ENCODE peak calls at places on chromosome 9, in seven cellular contexts. I is transverse colon; U is hippocampal formation; K is NCI-H2029; C is RKO; X is CD4-positive, alpha-beta T cell; G is head of caudate nucleus. L is an unnamed sample.
A peak's percentile ranks its signal among the peaks of the same experiment; 100 is the strongest.

GRCh38 chr9:114163517-114163924 is 8.2 kb downstream of the COL27A1 start:
- DNase-seq in X (no peak), I (no peak), K (no peak), C (no peak), U (no peak), G (no peak), L (no peak)

GRCh38 chr9:74220327-74220726 is 276.8 kb upstream of the RORB start:
- DNase-seq in C (no peak), G (no peak), X (no peak), U (no peak), I (no peak), K (no peak), L (no peak)

GRCh38 chr9:77892171-77892570 is 139.4 kb downstream of the GNAQ start:
- DNase-seq in G (no peak), U (no peak), I (no peak), K (no peak), C (no peak), X (no peak), L (no peak)

GRCh38 chr9:124008307-124008854 is 3.2 kb upstream of the LHX2 start:
- DNase-seq in G (no peak), I (no peak), K (peak; percentile 34), C (no peak), U (no peak), X (no peak), L (no peak)

GRCh38 chr9:138009456-138010273 is 132.1 kb downstream of the CACNA1B start:
- DNase-seq in G (peak; percentile 6), I (no peak), X (no peak), C (no peak), U (no peak), K (no peak), L (no peak)

GRCh38 chr9:131214457-131214856 is 61.9 kb downstream of the FAM78A start:
- DNase-seq in X (no peak), U (peak; percentile 33), C (no peak), K (no peak), G (no peak), I (no peak), L (no peak)

GRCh38 chr9:134495881-134496412 is 145.7 kb upstream of the COL5A1 start:
- DNase-seq in K (no peak), U (no peak), G (no peak), X (no peak), I (peak; percentile 1), C (no peak), L (no peak)

GRCh38 chr9:134321957-134322741 is 4.1 kb upstream of the RXRA start:
- DNase-seq in G (no peak), C (no peak), I (peak; percentile 65), U (no peak), X (no peak), K (no peak), L (no peak)

GRCh38 chr9:17134843-17135577 is at the start of gene CNTLN:
- DNase-seq in X (peak; percentile 4), K (peak; percentile 58), C (peak; percentile 91), U (peak; percentile 62), I (peak; percentile 93), G (peak; percentile 94), L (no peak)

GRCh38 chr9:136769710-136770191 is 5.4 kb upstream of the LCN15 start:
- DNase-seq in C (no peak), K (no peak), X (peak; percentile 34), U (no peak), I (peak; percentile 60), G (peak; percentile 54), L (no peak)

GRCh38 chr9:110538169-110538568 is 41.4 kb downstream of the SVEP1 start:
- DNase-seq in I (no peak), C (no peak), K (no peak), U (no peak), X (no peak), G (no peak), L (no peak)

GRCh38 chr9:91197232-91198181 is 164.2 kb downstream of the AUH start:
- DNase-seq in K (no peak), I (peak; percentile 85), X (no peak), C (peak; percentile 80), G (peak; percentile 47), U (peak; percentile 20), L (peak; percentile 19)

GRCh38 chr9:135787776-135788575 is 86.0 kb downstream of the KCNT1 start:
- DNase-seq in C (no peak), I (no peak), K (no peak), X (no peak), G (no peak), U (no peak), L (no peak)

GRCh38 chr9:34403554-34404380 is 27.1 kb upstream of the MYORG start:
- DNase-seq in G (peak; percentile 87), C (peak; percentile 74), X (peak; percentile 48), K (peak; percentile 52), I (peak; percentile 71), U (peak; percentile 40), L (peak; percentile 15)

GRCh38 chr9:70859694-70860093 is 261.7 kb downstream of the TRPM3 start:
- DNase-seq in I (no peak), C (no peak), G (no peak), U (no peak), X (no peak), K (no peak), L (no peak)

GRCh38 chr9:83582026-83582425 is 40.9 kb upstream of the IDNK start:
- DNase-seq in I (no peak), C (no peak), G (no peak), U (no peak), K (no peak), X (no peak), L (no peak)

GRCh38 chr9:38227656-38228055 is 158.6 kb upstream of the SHB start:
- DNase-seq in C (no peak), I (no peak), G (no peak), U (no peak), K (no peak), X (no peak), L (no peak)

GRCh38 chr9:30484690-30485089 is 1899.8 kb upstream of the ACO1 start:
- DNase-seq in I (no peak), G (no peak), K (no peak), U (no peak), C (no peak), X (no peak), L (no peak)

GRCh38 chr9:4269872-4270271 is 30.0 kb downstream of the GLIS3 start:
- DNase-seq in X (no peak), K (no peak), I (no peak), U (no peak), C (no peak), G (no peak), L (no peak)

GRCh38 chr9:88322906-88323566 is 65.2 kb upstream of the SPIN1 start:
- DNase-seq in G (no peak), X (peak; percentile 25), C (no peak), U (no peak), I (peak; percentile 26), K (no peak), L (peak; percentile 26)

GRCh38 chr9:133874061-133874638 is 118.0 kb downstream of the VAV2 start:
- DNase-seq in I (no peak), U (no peak), X (no peak), K (no peak), C (peak; percentile 35), G (no peak), L (no peak)

GRCh38 chr9:81456431-81456970 is 232.8 kb downstream of the TLE1 start:
- DNase-seq in I (no peak), C (no peak), K (no peak), G (no peak), X (no peak), U (no peak), L (no peak)

GRCh38 chr9:82553654-82554366 is 509.1 kb downstream of the RASEF start:
- DNase-seq in X (no peak), I (no peak), K (no peak), U (no peak), G (no peak), C (peak; percentile 28), L (no peak)

GRCh38 chr9:125525846-125526619 is 181.0 kb downstream of the MAPKAP1 start:
- DNase-seq in X (no peak), G (no peak), K (peak; percentile 83), U (no peak), I (no peak), C (no peak), L (no peak)

GRCh38 chr9:93673271-93673843 is 97.0 kb downstream of the PHF2 start:
- DNase-seq in U (no peak), C (peak; percentile 37), X (no peak), I (peak; percentile 4), G (peak; percentile 12), K (peak; percentile 60), L (no peak)

GRCh38 chr9:109012009-109012875 is 1.1 kb downstream of the CTNNAL1 start:
- DNase-seq in X (peak; percentile 40), I (peak; percentile 54), K (no peak), G (peak; percentile 81), U (peak; percentile 62), C (peak; percentile 97), L (peak; percentile 36)

GRCh38 chr9:133368249-133368881 is 7.5 kb downstream of the SURF4 start:
- DNase-seq in K (peak; percentile 56), G (no peak), X (no peak), I (peak; percentile 52), C (no peak), U (no peak), L (no peak)

GRCh38 chr9:101446732-101447131 is 11.2 kb upstream of the ALDOB start:
- DNase-seq in U (no peak), G (no peak), I (no peak), K (no peak), X (no peak), C (no peak), L (no peak)

GRCh38 chr9:135857371-135857786 is 50.0 kb downstream of the CAMSAP1 start:
- DNase-seq in K (no peak), U (no peak), C (no peak), I (no peak), G (no peak), X (no peak), L (no peak)

GRCh38 chr9:34463098-34463900 is 4.7 kb downstream of the DNAI1 start:
- DNase-seq in I (no peak), G (no peak), U (no peak), K (no peak), X (no peak), C (peak; percentile 74), L (no peak)

GRCh38 chr9:136533775-136534157 is 12.1 kb downstream of the NOTCH1 start:
- DNase-seq in G (no peak), C (no peak), K (no peak), U (no peak), X (peak; percentile 77), I (peak; percentile 73), L (no peak)